ENCODE peak calls at places on chromosomes 2 and 18, in five cellular contexts. E is sigmoid colon, L is endothelial cell of umbilical vein, O is Panc1, X is spleen. F is an unnamed sample.

GRCh38 chr2:177207101-177207500 is 5.5 kb upstream of the HNRNPA3 start:
- DNase-seq in L (no peak), X (no peak), E (no peak), O (no peak), F (no peak)

GRCh38 chr2:43127208-43127940 is 99.0 kb downstream of the ZFP36L2 start:
- DNase-seq in L (no peak), O (no peak), E (peak; percentile 81), X (peak; percentile 97), F (no peak)

GRCh38 chr2:12303181-12304030 is 413.3 kb upstream of the TRIB2 start:
- DNase-seq in L (no peak), O (no peak), E (no peak), X (no peak), F (no peak)

GRCh38 chr2:144524190-144524957 is 4.5 kb upstream of the ZEB2 start:
- DNase-seq in E (peak; percentile 80), O (no peak), X (peak; percentile 90), L (no peak), F (no peak)

GRCh38 chr2:222442665-222443064 is 18.3 kb downstream of the SGPP2 start:
- DNase-seq in O (no peak), X (no peak), E (no peak), L (no peak), F (no peak)

GRCh38 chr2:174180165-174180724 is 68.1 kb downstream of the OLA1 start:
- DNase-seq in L (peak; percentile 37), X (no peak), O (no peak), E (no peak), F (no peak)

GRCh38 chr2:165253178-165253577 is 14.0 kb downstream of the SCN2A start:
- DNase-seq in E (no peak), X (no peak), O (no peak), L (no peak), F (no peak)

GRCh38 chr2:128685841-128686497 is 367.3 kb upstream of the HS6ST1 start:
- DNase-seq in O (no peak), L (no peak), X (no peak), E (no peak), F (no peak)

GRCh38 chr18:63994783-63995399 is 25.0 kb downstream of the SERPINB8 start:
- DNase-seq in O (no peak), X (no peak), L (peak; percentile 51), E (peak; percentile 69), F (no peak)

GRCh38 chr2:144493027-144493809 is 26.7 kb downstream of the ZEB2 start:
- DNase-seq in O (no peak), E (no peak), L (no peak), X (no peak), F (no peak)

GRCh38 chr2:223852281-223852795 is 15.0 kb upstream of the AP1S3 start:
- DNase-seq in E (no peak), X (no peak), O (no peak), L (no peak), F (no peak)

GRCh38 chr18:46387426-46388131 is 269.4 kb downstream of the LOXHD1 start:
- DNase-seq in X (no peak), O (no peak), L (no peak), E (no peak), F (no peak)

GRCh38 chr18:47930086-47930843 is at the start of gene SMAD2:
- DNase-seq in E (peak; percentile 93), L (peak; percentile 67), X (peak; percentile 97), O (peak; percentile 12), F (peak; percentile 93)

GRCh38 chr2:109466674-109467575 is 146.8 kb downstream of the SEPTIN10 start:
- DNase-seq in X (peak; percentile 32), L (peak; percentile 42), E (peak; percentile 19), O (peak; percentile 5), F (no peak)

GRCh38 chr18:78979058-78979680 is 449 bp upstream of the SALL3 start:
- DNase-seq in L (no peak), E (no peak), O (no peak), X (no peak), F (no peak)

DNA sequence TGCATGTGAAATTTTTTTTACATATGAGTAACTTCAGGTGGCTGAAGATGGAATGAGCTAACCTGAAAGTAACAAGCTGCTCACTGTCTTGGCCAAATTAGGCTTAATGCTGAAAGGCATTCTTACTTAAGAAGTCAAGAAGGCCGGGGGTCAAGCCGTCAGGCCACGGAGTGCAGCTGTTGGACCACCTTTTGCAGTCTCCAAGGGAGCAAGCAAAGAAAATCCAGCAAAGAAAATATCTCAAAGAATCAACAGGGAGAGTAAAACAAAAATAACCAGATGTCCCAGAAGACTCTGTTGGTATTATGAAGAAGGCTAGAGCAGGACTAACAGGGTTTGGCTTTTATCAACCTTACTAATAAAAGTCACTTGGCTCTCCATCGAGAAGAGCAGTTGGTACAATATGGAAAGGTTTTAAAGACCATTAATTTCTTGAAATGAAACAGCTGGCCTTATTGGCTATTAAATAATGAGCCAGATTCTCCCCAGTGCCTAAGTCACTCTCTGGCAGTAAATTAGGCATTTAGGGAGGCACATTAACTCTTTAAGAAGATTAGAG is 110.9 kb upstream of the NRP2 start:
- DNase-seq in X (no peak), L (no peak), E (no peak), O (no peak), F (no peak)
- TF ChIP-seq POLR2AphosphoS5 in X (no peak), L (no peak), E (peak; percentile 88), O (no peak), F (no peak)

GRCh38 chr2:102141011-102141914 is 1.3 kb upstream of the IL1R1 start:
- DNase-seq in E (no peak), L (peak; percentile 44), O (no peak), X (no peak), F (no peak)
- TF ChIP-seq POLR2AphosphoS5 in E (no peak), L (no peak), O (no peak), X (no peak), F (peak; percentile 35)

DNA sequence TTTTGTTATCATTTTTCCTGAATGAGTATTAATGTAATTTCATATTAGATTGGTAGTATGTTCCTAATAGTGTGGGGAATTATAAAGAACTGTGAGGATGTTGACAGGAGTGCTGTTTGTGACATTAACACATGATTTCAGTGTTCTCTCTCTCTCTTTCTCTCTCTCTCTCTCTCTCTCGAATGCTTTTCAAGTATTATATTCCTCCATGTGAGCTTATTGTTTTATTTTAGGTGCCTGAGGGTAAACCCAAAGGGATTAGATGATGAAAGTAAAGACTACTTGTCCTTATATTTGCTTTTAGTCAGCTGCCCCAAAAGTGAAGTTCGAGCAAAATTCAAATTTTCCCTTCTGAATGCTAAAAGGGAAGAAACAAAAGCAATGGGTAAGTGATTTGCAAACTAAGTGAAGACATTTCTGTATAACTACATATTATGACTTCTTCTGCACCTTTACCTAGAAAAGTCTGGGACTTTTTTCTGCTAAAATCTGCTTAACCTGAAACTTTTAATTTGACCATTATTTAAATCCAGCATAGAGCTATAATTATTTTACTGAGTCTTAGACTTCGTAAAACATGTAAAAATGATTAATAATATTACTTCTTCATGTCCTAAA is 49.2 kb downstream of the SPOPL start:
- DNase-seq in E (no peak), O (no peak), L (no peak), X (no peak), F (no peak)
- TF ChIP-seq POLR2AphosphoS5 in E (no peak), O (no peak), L (no peak), X (no peak), F (no peak)

GRCh38 chr2:241235859-241236593 is 47.5 kb downstream of the ANO7 start:
- DNase-seq in O (no peak), L (no peak), X (no peak), E (peak; percentile 50), F (no peak)
- TF ChIP-seq POLR2AphosphoS5 in O (no peak), L (no peak), X (peak; percentile 54), E (no peak), F (no peak)

DNA sequence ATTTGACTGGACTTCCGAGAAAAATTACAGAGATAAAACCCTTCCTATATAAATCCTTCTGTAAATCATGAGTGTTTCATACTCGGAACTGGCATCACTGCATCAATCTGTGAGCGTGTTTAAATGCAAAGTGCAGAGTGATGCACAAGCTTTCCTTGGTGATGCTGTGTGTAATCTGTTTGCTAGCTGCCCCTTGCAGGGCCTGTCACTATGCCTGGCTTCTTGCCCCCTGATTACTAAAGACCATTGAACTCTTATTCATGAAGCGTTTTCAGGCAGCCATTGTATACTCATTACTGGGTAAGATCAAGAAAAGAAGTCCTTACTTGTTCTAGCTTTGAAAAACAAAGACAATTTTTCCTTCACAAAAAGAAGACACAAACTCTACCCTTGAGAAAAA is 266.9 kb upstream of the FANCL start:
- DNase-seq in O (no peak), L (no peak), E (no peak), X (no peak), F (no peak)
- TF ChIP-seq POLR2AphosphoS5 in O (no peak), L (no peak), E (no peak), X (no peak), F (no peak)

DNA sequence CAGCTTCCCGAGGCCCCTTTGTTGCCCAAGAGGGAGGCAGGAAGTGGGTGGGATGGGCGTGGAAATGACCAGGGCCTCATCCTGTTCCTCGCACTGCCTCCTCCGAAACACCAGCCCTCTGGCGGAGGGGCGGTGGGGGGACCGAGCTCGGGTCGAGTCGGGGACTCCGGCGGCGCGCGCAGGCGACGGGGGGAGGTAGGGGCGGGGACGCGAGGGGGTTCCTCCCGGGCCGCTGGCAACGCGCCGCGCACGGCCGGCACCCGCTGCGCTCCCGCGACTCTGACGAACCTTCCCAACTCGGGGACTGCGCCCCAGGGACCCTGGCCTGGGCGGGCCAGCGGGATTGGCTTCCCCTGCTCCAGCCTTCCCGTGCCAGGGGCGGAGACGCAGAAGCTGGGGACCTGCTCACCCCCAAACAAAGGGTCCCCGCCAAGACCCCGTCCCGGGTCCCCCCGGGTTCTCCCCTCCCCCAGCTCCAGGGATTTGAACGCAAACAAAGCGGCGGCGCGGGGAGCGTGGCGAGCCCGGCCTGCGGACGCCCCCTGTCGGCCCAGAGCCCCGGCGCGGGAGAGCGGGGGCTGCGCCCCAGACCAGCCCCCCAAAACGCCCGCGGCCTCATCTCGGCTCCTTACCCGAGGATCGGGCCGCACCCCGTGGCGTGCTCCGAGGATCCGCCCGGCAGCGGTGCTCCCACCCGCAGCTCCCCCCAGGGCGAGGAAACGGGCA is 1.2 kb downstream of the SEMA4C start:
- DNase-seq in O (no peak), X (peak; percentile 92), E (peak; percentile 97), L (peak; percentile 82), F (no peak)
- TF ChIP-seq POLR2AphosphoS5 in O (peak; percentile 58), X (peak; percentile 82), E (peak; percentile 67), L (peak; percentile 13), F (peak; percentile 84)

DNA sequence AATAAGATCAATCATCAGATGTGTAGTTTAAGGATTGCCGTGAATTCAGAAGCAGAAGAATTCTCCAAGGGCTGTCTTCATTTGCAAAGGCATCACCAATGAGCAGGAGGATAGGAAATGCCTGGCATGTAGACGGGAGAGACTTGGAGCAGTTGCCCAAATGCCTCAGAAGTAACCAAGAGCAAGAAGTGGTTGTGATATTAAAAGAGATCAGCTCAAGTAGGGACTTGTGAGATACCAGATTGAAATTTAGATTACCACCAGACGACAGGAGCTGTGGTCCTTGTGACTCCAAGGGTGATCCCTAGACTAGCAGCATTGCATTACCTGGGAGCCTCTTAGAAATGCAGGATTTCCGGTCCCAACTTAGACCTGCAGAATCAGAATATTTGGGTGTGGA is 228.6 kb upstream of the EPAS1 start:
- DNase-seq in L (peak; percentile 35), O (no peak), E (peak; percentile 26), X (no peak), F (no peak)
- TF ChIP-seq POLR2AphosphoS5 in L (no peak), O (no peak), E (no peak), X (no peak), F (no peak)

GRCh38 chr2:8514748-8515389 is 167.0 kb upstream of the ID2 start:
- DNase-seq in O (no peak), E (no peak), L (no peak), X (no peak), F (no peak)
- TF ChIP-seq POLR2AphosphoS5 in O (no peak), E (no peak), L (no peak), X (no peak), F (no peak)

GRCh38 chr2:114122861-114123391 is 233.0 kb downstream of the ACTR3 start:
- DNase-seq in L (no peak), O (no peak), E (no peak), X (no peak), F (no peak)
- TF ChIP-seq POLR2AphosphoS5 in L (no peak), O (no peak), E (no peak), X (no peak), F (no peak)

F was measured in esophagus muscularis mucosa.